ENCODE peak calls at places on chromosome 18, in five cellular contexts. P is lower lobe of right lung, L is BJ, Z is stomach, R is HCT116. F is an unnamed sample.

GRCh38 chr18:74682998-74683311 is 85.3 kb downstream of the ZNF407 start:
- DNase-seq in P (no peak), L (peak), Z (no peak), R (no peak), F (peak)

GRCh38 chr18:42641996-42642395 is 473.5 kb downstream of the RIT2 start:
- DNase-seq in P (no peak), L (no peak), Z (no peak), R (no peak), F (no peak)

GRCh38 chr18:72869786-72870185 is 2.0 kb upstream of the NETO1 start:
- DNase-seq in P (no peak), L (no peak), Z (no peak), R (no peak), F (no peak)

GRCh38 chr18:61731693-61732376 is 161.0 kb downstream of the RNF152 start:
- DNase-seq in P (no peak), L (no peak), Z (no peak), R (no peak), F (no peak)

GRCh38 chr18:21458322-21458721 is 142.2 kb downstream of the ESCO1 start:
- DNase-seq in P (no peak), L (no peak), Z (no peak), R (no peak), F (no peak)

GRCh38 chr18:48910972-48911545 is 39.7 kb downstream of the SMAD7 start:
- DNase-seq in P (no peak), L (no peak), Z (no peak), R (no peak), F (no peak)

GRCh38 chr18:60044290-60045006 is 144.7 kb downstream of the PMAIP1 start:
- DNase-seq in P (no peak), L (peak), Z (no peak), R (no peak), F (peak)

GRCh38 chr18:79507076-79507545 is 111.4 kb downstream of the NFATC1 start:
- DNase-seq in P (peak), L (no peak), Z (peak), R (no peak), F (no peak)

GRCh38 chr18:23114171-23114881 is 21.0 kb upstream of the CABLES1 start:
- DNase-seq in P (peak), L (no peak), Z (no peak), R (no peak), F (no peak)

GRCh38 chr18:67218556-67218955 is 298.0 kb downstream of the DSEL start:
- DNase-seq in P (no peak), L (no peak), Z (no peak), R (no peak), F (no peak)

GRCh38 chr18:57915848-57916596 is 112.9 kb upstream of the ATP8B1 start:
- DNase-seq in P (no peak), L (no peak), Z (no peak), R (no peak), F (no peak)

GRCh38 chr18:9242987-9243386 is 91.6 kb upstream of the TWSG1 start:
- DNase-seq in P (no peak), L (no peak), Z (no peak), R (no peak), F (no peak)

GRCh38 chr18:59268722-59269562 is 4.3 kb downstream of the RAX start:
- DNase-seq in P (peak), L (no peak), Z (no peak), R (no peak), F (no peak)

GRCh38 chr18:79388043-79388442 is 7.7 kb upstream of the NFATC1 start:
- DNase-seq in P (no peak), L (no peak), Z (no peak), R (no peak), F (no peak)

GRCh38 chr18:27704721-27705361 is 472.1 kb downstream of the CDH2 start:
- DNase-seq in P (no peak), L (no peak), Z (no peak), R (no peak), F (no peak)

GRCh38 chr18:75923169-75923568 is 495.7 kb upstream of the SMIM21 start:
- DNase-seq in P (peak), L (peak), Z (no peak), R (peak), F (peak)

GRCh38 chr18:3059272-3059671 is 46.3 kb upstream of the LPIN2 start:
- DNase-seq in P (no peak), L (no peak), Z (no peak), R (no peak), F (no peak)

GRCh38 chr18:79353238-79353637 is 42.5 kb upstream of the NFATC1 start:
- DNase-seq in P (no peak), L (no peak), Z (no peak), R (no peak), F (no peak)

GRCh38 chr18:23690505-23691068 is 1.3 kb downstream of the LAMA3 start:
- DNase-seq in P (no peak), L (no peak), Z (no peak), R (no peak), F (no peak)

GRCh38 chr18:23056315-23056714 is 79.0 kb upstream of the CABLES1 start:
- DNase-seq in P (no peak), L (no peak), Z (no peak), R (no peak), F (no peak)

GRCh38 chr18:50286391-50287027 is 983 bp downstream of the CXXC1 start:
- DNase-seq in P (no peak), L (no peak), Z (no peak), R (peak), F (no peak)

GRCh38 chr18:56639094-56639361 is 636 bp upstream of the TXNL1 start:
- DNase-seq in P (no peak), L (no peak), Z (no peak), R (no peak), F (no peak)

GRCh38 chr18:9628984-9629383 is 14.6 kb upstream of the PPP4R1 start:
- DNase-seq in P (no peak), L (no peak), Z (no peak), R (no peak), F (no peak)

GRCh38 chr18:46324087-46324486 is 219.9 kb downstream of the HAUS1 start:
- DNase-seq in P (no peak), L (no peak), Z (no peak), R (no peak), F (no peak)

GRCh38 chr18:46322411-46322891 is 218.3 kb downstream of the HAUS1 start:
- DNase-seq in P (no peak), L (no peak), Z (no peak), R (no peak), F (no peak)

GRCh38 chr18:46322941-46323340 is 218.8 kb downstream of the HAUS1 start:
- DNase-seq in P (no peak), L (no peak), Z (no peak), R (no peak), F (no peak)

GRCh38 chr18:46325836-46326235 is 221.7 kb downstream of the HAUS1 start:
- DNase-seq in P (no peak), L (no peak), Z (no peak), R (no peak), F (no peak)

GRCh38 chr18:46324556-46324955 is 220.4 kb downstream of the HAUS1 start:
- DNase-seq in P (no peak), L (peak), Z (no peak), R (peak), F (peak)
- H3K4me3 ChIP-seq in P (no peak), L (no peak), Z (no peak), R (no peak), F (no peak)

GRCh38 chr18:35185771-35186170 is 55.1 kb upstream of the ZNF397 start:
- DNase-seq in P (no peak), L (no peak), Z (no peak), R (no peak), F (no peak)
- TF ChIP-seq CTCF in P (no peak), L (no peak), Z (no peak), R (no peak), F (no peak)

DNA sequence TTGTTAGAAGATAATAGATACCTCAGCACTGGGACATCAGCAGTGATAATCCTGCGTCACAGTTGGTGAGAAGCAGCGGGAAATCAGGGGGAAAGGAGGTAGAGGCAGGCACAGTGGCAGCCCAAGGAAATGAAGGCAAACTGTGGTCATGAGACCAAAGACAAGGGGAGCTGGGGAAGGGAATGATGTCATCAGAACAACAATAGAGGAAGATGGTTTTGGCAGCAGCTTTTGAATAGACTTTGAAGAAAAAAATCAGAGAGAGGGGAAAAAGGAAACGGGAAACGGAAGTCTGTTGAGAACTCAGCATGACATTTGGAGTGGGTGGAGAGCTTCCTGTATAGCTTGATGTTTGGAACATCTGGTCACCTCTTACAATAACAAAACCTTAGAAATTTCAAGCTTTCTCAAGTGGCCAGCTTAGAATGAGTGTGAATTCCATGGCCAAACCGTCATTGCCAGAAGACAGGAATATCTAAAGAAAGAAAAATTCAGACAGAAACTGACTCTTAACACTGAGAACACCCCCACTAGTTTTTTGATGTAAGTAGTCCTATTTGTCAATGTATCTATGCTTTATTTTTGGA is 18.4 kb upstream of the YES1 start:
- DNase-seq in P (no peak), L (no peak), Z (no peak), R (no peak), F (peak)
- H3K4me3 ChIP-seq in P (no peak), L (no peak), Z (no peak), R (no peak), F (no peak)

GRCh38 chr18:63025251-63025710 is 294.3 kb downstream of the BCL2 start:
- DNase-seq in P (no peak), L (no peak), Z (no peak), R (no peak), F (no peak)
- TF ChIP-seq CTCF in P (peak), L (peak), Z (no peak), R (peak), F (peak)

GRCh38 chr18:77054288-77054605 is 78.3 kb downstream of the MBP start:
- DNase-seq in P (no peak), L (no peak), Z (no peak), R (no peak), F (no peak)
- H3K4me3 ChIP-seq in P (peak), L (no peak), Z (no peak), R (no peak), F (no peak)